ENCODE peak calls at places on chromosomes 16 and 17, in eight cellular contexts. One of them, this sample, is unnamed.

GRCh38 chr17:17792551-17793377 is 44.0 kb downstream of the SREBF1 start:
- DNase-seq in tibial nerve: no peak
- DNase-seq in SK-N-MC: no peak
- DNase-seq in cardiac muscle cell: no peak
- DNase-seq in CD4-positive, alpha-beta memory T cell: peak; percentile 63
- DNase-seq in mesendoderm: peak; percentile 96
- DNase-seq in heart right ventricle: peak; percentile 63
- DNase-seq in OCI-LY7: no peak
- DNase-seq in this sample: no peak

GRCh38 chr17:6710317-6710716 is 2.9 kb downstream of the SLC13A5 start:
- DNase-seq in tibial nerve: no peak
- DNase-seq in SK-N-MC: no peak
- DNase-seq in cardiac muscle cell: no peak
- DNase-seq in CD4-positive, alpha-beta memory T cell: no peak
- DNase-seq in mesendoderm: no peak
- DNase-seq in heart right ventricle: no peak
- DNase-seq in OCI-LY7: no peak
- DNase-seq in this sample: no peak

GRCh38 chr16:89210904-89211515 is 6.5 kb upstream of the ZNF778 start:
- DNase-seq in tibial nerve: no peak
- DNase-seq in SK-N-MC: no peak
- DNase-seq in cardiac muscle cell: no peak
- DNase-seq in CD4-positive, alpha-beta memory T cell: no peak
- DNase-seq in mesendoderm: no peak
- DNase-seq in heart right ventricle: no peak
- DNase-seq in OCI-LY7: no peak
- DNase-seq in this sample: no peak

GRCh38 chr16:68592466-68593337 is 52.4 kb upstream of the CDH3 start:
- DNase-seq in tibial nerve: no peak
- DNase-seq in SK-N-MC: no peak
- DNase-seq in cardiac muscle cell: no peak
- DNase-seq in CD4-positive, alpha-beta memory T cell: peak; percentile 32
- DNase-seq in mesendoderm: no peak
- DNase-seq in heart right ventricle: no peak
- DNase-seq in OCI-LY7: peak; percentile 41
- DNase-seq in this sample: no peak

GRCh38 chr17:57090560-57091185 is 5.6 kb downstream of the AKAP1 start:
- DNase-seq in tibial nerve: no peak
- DNase-seq in SK-N-MC: peak; percentile 65
- DNase-seq in cardiac muscle cell: no peak
- DNase-seq in CD4-positive, alpha-beta memory T cell: no peak
- DNase-seq in mesendoderm: no peak
- DNase-seq in heart right ventricle: no peak
- DNase-seq in OCI-LY7: no peak
- DNase-seq in this sample: no peak

GRCh38 chr17:1720856-1721386 is 3.6 kb upstream of the WDR81 start:
- DNase-seq in tibial nerve: peak; percentile 78
- DNase-seq in SK-N-MC: no peak
- DNase-seq in cardiac muscle cell: peak; percentile 63
- DNase-seq in CD4-positive, alpha-beta memory T cell: peak; percentile 71
- DNase-seq in mesendoderm: peak; percentile 70
- DNase-seq in heart right ventricle: peak; percentile 55
- DNase-seq in OCI-LY7: peak; percentile 77
- DNase-seq in this sample: no peak

GRCh38 chr17:38341035-38341721 is 2.6 kb downstream of the GPR179 start:
- DNase-seq in tibial nerve: peak; percentile 21
- DNase-seq in SK-N-MC: no peak
- DNase-seq in cardiac muscle cell: peak; percentile 77
- DNase-seq in CD4-positive, alpha-beta memory T cell: no peak
- DNase-seq in mesendoderm: peak; percentile 66
- DNase-seq in heart right ventricle: peak; percentile 72
- DNase-seq in OCI-LY7: no peak
- DNase-seq in this sample: peak; percentile 71

GRCh38 chr17:74271281-74271680 is 2.8 kb upstream of the DNAI2 start:
- DNase-seq in tibial nerve: no peak
- DNase-seq in SK-N-MC: no peak
- DNase-seq in cardiac muscle cell: no peak
- DNase-seq in CD4-positive, alpha-beta memory T cell: no peak
- DNase-seq in mesendoderm: peak; percentile 50
- DNase-seq in heart right ventricle: no peak
- DNase-seq in OCI-LY7: no peak
- DNase-seq in this sample: no peak

GRCh38 chr16:84925092-84925772 is 86.1 kb downstream of the ZDHHC7 start:
- DNase-seq in tibial nerve: peak; percentile 66
- DNase-seq in SK-N-MC: no peak
- DNase-seq in cardiac muscle cell: peak; percentile 60
- DNase-seq in CD4-positive, alpha-beta memory T cell: peak; percentile 55
- DNase-seq in mesendoderm: peak; percentile 51
- DNase-seq in heart right ventricle: peak; percentile 79
- DNase-seq in OCI-LY7: peak; percentile 70
- DNase-seq in this sample: peak; percentile 67

GRCh38 chr17:58248955-58249269 is 10.5 kb downstream of the LPO start:
- DNase-seq in tibial nerve: no peak
- DNase-seq in SK-N-MC: no peak
- DNase-seq in cardiac muscle cell: no peak
- DNase-seq in CD4-positive, alpha-beta memory T cell: no peak
- DNase-seq in mesendoderm: no peak
- DNase-seq in heart right ventricle: no peak
- DNase-seq in OCI-LY7: no peak
- DNase-seq in this sample: no peak
- H3K4me3 ChIP-seq in tibial nerve: peak overlapping the region; percentile 54
- H3K4me3 ChIP-seq in SK-N-MC: peak overlapping the region; percentile 78
- H3K4me3 ChIP-seq in cardiac muscle cell: peak overlapping the region; percentile 24
- H3K4me3 ChIP-seq in CD4-positive, alpha-beta memory T cell: no peak overlapping the region
- H3K4me3 ChIP-seq in mesendoderm: no peak overlapping the region
- H3K4me3 ChIP-seq in heart right ventricle: peak overlapping the region; percentile 56
- H3K4me3 ChIP-seq in OCI-LY7: no peak overlapping the region
- H3K4me3 ChIP-seq in this sample: peak overlapping the region; percentile 66

DNA sequence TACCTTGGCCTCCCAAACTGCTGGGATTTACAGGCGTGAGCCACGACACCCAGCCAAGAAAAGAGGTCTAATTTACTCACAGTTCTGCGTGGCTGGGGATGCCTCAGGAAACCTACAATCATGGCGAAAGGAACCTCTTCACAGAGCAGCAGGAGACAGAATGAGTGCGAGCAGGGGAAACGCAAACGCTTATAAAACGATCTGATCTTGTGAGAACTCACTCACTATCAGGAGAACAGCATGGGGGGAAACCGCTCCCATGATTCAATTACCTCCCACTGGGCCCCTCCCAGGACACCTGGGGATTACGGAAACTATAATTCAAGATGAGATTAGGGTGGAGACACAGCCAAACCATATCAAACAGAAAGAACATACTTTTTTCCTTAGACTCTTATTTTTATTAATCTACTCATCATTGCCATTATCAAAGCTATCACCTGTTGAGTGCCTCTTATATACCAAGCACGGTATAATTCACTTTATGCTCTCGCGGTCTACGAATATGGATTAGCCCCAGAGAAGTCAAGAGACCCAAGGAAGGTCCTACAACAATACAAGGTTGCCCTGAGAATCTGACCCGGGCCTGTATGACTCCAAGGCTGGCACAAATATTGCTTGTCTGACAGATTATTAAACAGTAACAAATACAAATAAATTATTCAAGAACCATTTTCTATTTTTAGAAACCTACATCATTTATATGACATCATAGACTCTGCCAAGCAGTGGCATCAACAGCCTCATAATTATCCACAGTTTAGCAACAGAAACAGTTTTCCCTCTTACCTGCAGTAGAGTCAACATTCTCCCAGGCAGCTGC is 2.4 kb downstream of the POLR3K start:
- DNase-seq in tibial nerve: no peak
- DNase-seq in SK-N-MC: no peak
- DNase-seq in cardiac muscle cell: no peak
- DNase-seq in CD4-positive, alpha-beta memory T cell: no peak
- DNase-seq in mesendoderm: no peak
- DNase-seq in heart right ventricle: no peak
- DNase-seq in OCI-LY7: no peak
- DNase-seq in this sample: no peak
- H3K36me3 ChIP-seq in tibial nerve: peaks cover under 1% of the 10 kb centered on the region
- H3K36me3 ChIP-seq in SK-N-MC: peaks cover 31% of the 10 kb centered on the region
- H3K36me3 ChIP-seq in cardiac muscle cell: peaks cover 14% of the 10 kb centered on the region
- H3K36me3 ChIP-seq in CD4-positive, alpha-beta memory T cell: peaks cover 19% of the 10 kb centered on the region
- H3K36me3 ChIP-seq in mesendoderm: peaks cover 10% of the 10 kb centered on the region
- H3K36me3 ChIP-seq in heart right ventricle: no peaks in the 10 kb centered on the region
- H3K36me3 ChIP-seq in OCI-LY7: peaks cover 75% of the 10 kb centered on the region
- H3K36me3 ChIP-seq in this sample: peaks cover 40% of the 10 kb centered on the region

GRCh38 chr17:64216385-64217248 is 46.4 kb downstream of the TEX2 start:
- DNase-seq in tibial nerve: peak; percentile 16
- DNase-seq in SK-N-MC: no peak
- DNase-seq in cardiac muscle cell: no peak
- DNase-seq in CD4-positive, alpha-beta memory T cell: no peak
- DNase-seq in mesendoderm: peak; percentile 41
- DNase-seq in heart right ventricle: peak; percentile 50
- DNase-seq in OCI-LY7: no peak
- DNase-seq in this sample: peak; percentile 44

GRCh38 chr17:64216030-64216384 is 47.1 kb downstream of the TEX2 start:
- DNase-seq in tibial nerve: no peak
- DNase-seq in SK-N-MC: no peak
- DNase-seq in cardiac muscle cell: no peak
- DNase-seq in CD4-positive, alpha-beta memory T cell: no peak
- DNase-seq in mesendoderm: no peak
- DNase-seq in heart right ventricle: no peak
- DNase-seq in OCI-LY7: no peak
- DNase-seq in this sample: no peak

GRCh38 chr17:64218066-64218465 is 45.0 kb downstream of the TEX2 start:
- DNase-seq in tibial nerve: no peak
- DNase-seq in SK-N-MC: no peak
- DNase-seq in cardiac muscle cell: no peak
- DNase-seq in CD4-positive, alpha-beta memory T cell: no peak
- DNase-seq in mesendoderm: no peak
- DNase-seq in heart right ventricle: no peak
- DNase-seq in OCI-LY7: peak; percentile 19
- DNase-seq in this sample: no peak

GRCh38 chr17:64214950-64215349 is 48.1 kb downstream of the TEX2 start:
- DNase-seq in tibial nerve: no peak
- DNase-seq in SK-N-MC: no peak
- DNase-seq in cardiac muscle cell: no peak
- DNase-seq in CD4-positive, alpha-beta memory T cell: no peak
- DNase-seq in mesendoderm: no peak
- DNase-seq in heart right ventricle: no peak
- DNase-seq in OCI-LY7: no peak
- DNase-seq in this sample: no peak

DNA sequence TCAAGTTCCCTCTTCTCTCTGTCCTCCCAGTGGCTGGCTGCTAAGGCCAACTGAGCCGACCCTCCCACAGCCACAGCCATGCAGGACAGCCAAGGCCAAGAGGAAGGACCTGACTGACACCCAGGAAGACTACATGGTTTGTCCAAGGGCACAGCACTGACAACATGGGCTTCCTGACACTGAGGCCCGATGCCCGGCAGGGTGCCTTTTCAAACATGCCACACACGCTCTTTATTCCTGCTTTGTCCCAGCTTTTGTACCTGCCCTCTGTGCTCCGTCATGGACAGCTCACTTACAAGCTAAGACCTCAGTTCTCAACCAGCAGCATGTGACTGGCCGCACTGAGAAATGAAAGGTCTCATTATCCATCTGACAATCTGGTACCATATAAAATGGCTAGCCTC is 45.8 kb downstream of the TEX2 start:
- DNase-seq in tibial nerve: no peak
- DNase-seq in SK-N-MC: no peak
- DNase-seq in cardiac muscle cell: no peak
- DNase-seq in CD4-positive, alpha-beta memory T cell: no peak
- DNase-seq in mesendoderm: no peak
- DNase-seq in heart right ventricle: no peak
- DNase-seq in OCI-LY7: no peak
- DNase-seq in this sample: no peak
- H3K27ac ChIP-seq in tibial nerve: peak overlapping the region; percentile 84
- H3K27ac ChIP-seq in SK-N-MC: peak overlapping the region; percentile 87
- H3K27ac ChIP-seq in cardiac muscle cell: peak overlapping the region; percentile 76
- H3K27ac ChIP-seq in CD4-positive, alpha-beta memory T cell: no peak overlapping the region
- H3K27ac ChIP-seq in mesendoderm: no peak overlapping the region
- H3K27ac ChIP-seq in heart right ventricle: peak overlapping the region; percentile 81
- H3K27ac ChIP-seq in OCI-LY7: no peak overlapping the region
- H3K27ac ChIP-seq in this sample: peak overlapping the region; percentile 87

GRCh38 chr16:87017388-87018012 is 299.7 kb downstream of the C16orf95 start:
- DNase-seq in tibial nerve: no peak
- DNase-seq in SK-N-MC: no peak
- DNase-seq in cardiac muscle cell: no peak
- DNase-seq in CD4-positive, alpha-beta memory T cell: no peak
- DNase-seq in mesendoderm: peak; percentile 83
- DNase-seq in heart right ventricle: no peak
- DNase-seq in OCI-LY7: no peak
- DNase-seq in this sample: no peak
- H3K4me3 ChIP-seq in tibial nerve: no peak overlapping the region
- H3K4me3 ChIP-seq in SK-N-MC: no peak overlapping the region
- H3K4me3 ChIP-seq in cardiac muscle cell: no peak overlapping the region
- H3K4me3 ChIP-seq in CD4-positive, alpha-beta memory T cell: no peak overlapping the region
- H3K4me3 ChIP-seq in mesendoderm: no peak overlapping the region
- H3K4me3 ChIP-seq in heart right ventricle: no peak overlapping the region
- H3K4me3 ChIP-seq in OCI-LY7: no peak overlapping the region
- H3K4me3 ChIP-seq in this sample: no peak overlapping the region